ENCODE peak calls at places on chromosome 7, in four cellular contexts. One of them, this sample, is unnamed.

GRCh38 chr7:1603346-1604211 is 33.7 kb upstream of the PSMG3 start:
- DNase-seq in IMR-90: no peak
- DNase-seq in K562: no peak
- DNase-seq in SK-N-SH: peak
- DNase-seq in this sample: no peak

GRCh38 chr7:120799147-120799546 is 58.8 kb downstream of the TSPAN12 start:
- DNase-seq in IMR-90: no peak
- DNase-seq in K562: no peak
- DNase-seq in SK-N-SH: no peak
- DNase-seq in this sample: no peak

GRCh38 chr7:44583145-44583544 is 1.1 kb upstream of the TMED4 start:
- DNase-seq in IMR-90: no peak
- DNase-seq in K562: no peak
- DNase-seq in SK-N-SH: no peak
- DNase-seq in this sample: no peak

GRCh38 chr7:116354546-116355422 is 144.4 kb downstream of the TES start:
- DNase-seq in IMR-90: peak
- DNase-seq in K562: no peak
- DNase-seq in SK-N-SH: peak
- DNase-seq in this sample: peak

GRCh38 chr7:157980774-157981173 is 606.8 kb downstream of the PTPRN2 start:
- DNase-seq in IMR-90: no peak
- DNase-seq in K562: no peak
- DNase-seq in SK-N-SH: no peak
- DNase-seq in this sample: no peak

GRCh38 chr7:132009778-132010177 is 453.4 kb upstream of the PODXL start:
- DNase-seq in IMR-90: no peak
- DNase-seq in K562: no peak
- DNase-seq in SK-N-SH: no peak
- DNase-seq in this sample: no peak

GRCh38 chr7:50962962-50963374 is 180.3 kb upstream of the GRB10 start:
- DNase-seq in IMR-90: no peak
- DNase-seq in K562: peak
- DNase-seq in SK-N-SH: no peak
- DNase-seq in this sample: peak

GRCh38 chr7:103637080-103637479 is 191.1 kb upstream of the SLC26A5 start:
- DNase-seq in IMR-90: peak
- DNase-seq in K562: no peak
- DNase-seq in SK-N-SH: no peak
- DNase-seq in this sample: no peak

GRCh38 chr7:106190589-106191330 is 78.6 kb upstream of the SYPL1 start:
- DNase-seq in IMR-90: no peak
- DNase-seq in K562: no peak
- DNase-seq in SK-N-SH: no peak
- DNase-seq in this sample: no peak

GRCh38 chr7:38123494-38123893 is 54.6 kb upstream of the STARD3NL start:
- DNase-seq in IMR-90: no peak
- DNase-seq in K562: no peak
- DNase-seq in SK-N-SH: no peak
- DNase-seq in this sample: no peak

GRCh38 chr7:50382455-50382854 is 67.7 kb downstream of the FIGNL1 start:
- DNase-seq in IMR-90: no peak
- DNase-seq in K562: no peak
- DNase-seq in SK-N-SH: no peak
- DNase-seq in this sample: no peak

GRCh38 chr7:50418086-50418515 is 32.0 kb downstream of the FIGNL1 start:
- DNase-seq in IMR-90: peak
- DNase-seq in K562: peak
- DNase-seq in SK-N-SH: peak
- DNase-seq in this sample: peak

GRCh38 chr7:124856299-124856888 is 73.2 kb downstream of the POT1 start:
- DNase-seq in IMR-90: peak
- DNase-seq in K562: peak
- DNase-seq in SK-N-SH: peak
- DNase-seq in this sample: peak

GRCh38 chr7:140990193-140990962 is 24.4 kb downstream of the MRPS33 start:
- DNase-seq in IMR-90: no peak
- DNase-seq in K562: no peak
- DNase-seq in SK-N-SH: no peak
- DNase-seq in this sample: no peak

GRCh38 chr7:27156901-27157716 is 634 bp upstream of the HOXA7 start:
- DNase-seq in IMR-90: no peak
- DNase-seq in K562: no peak
- DNase-seq in SK-N-SH: no peak
- DNase-seq in this sample: no peak

GRCh38 chr7:92944633-92945032 is 108.3 kb upstream of the CDK6 start:
- DNase-seq in IMR-90: peak
- DNase-seq in K562: no peak
- DNase-seq in SK-N-SH: no peak
- DNase-seq in this sample: no peak

GRCh38 chr7:136976504-136977251 is 108.2 kb downstream of the CHRM2 start:
- DNase-seq in IMR-90: peak
- DNase-seq in K562: no peak
- DNase-seq in SK-N-SH: no peak
- DNase-seq in this sample: no peak

GRCh38 chr7:79868010-79868409 is 266.6 kb upstream of the GNAI1 start:
- DNase-seq in IMR-90: peak
- DNase-seq in K562: no peak
- DNase-seq in SK-N-SH: no peak
- DNase-seq in this sample: peak

GRCh38 chr7:28599411-28599810 is 187.1 kb downstream of the CREB5 start:
- DNase-seq in IMR-90: no peak
- DNase-seq in K562: no peak
- DNase-seq in SK-N-SH: no peak
- DNase-seq in this sample: no peak

GRCh38 chr7:17882685-17883084 is 57.6 kb downstream of the SNX13 start:
- DNase-seq in IMR-90: no peak
- DNase-seq in K562: no peak
- DNase-seq in SK-N-SH: no peak
- DNase-seq in this sample: no peak

GRCh38 chr7:129089521-129090212 is 34.8 kb upstream of the TNPO3 start:
- DNase-seq in IMR-90: no peak
- DNase-seq in K562: no peak
- DNase-seq in SK-N-SH: no peak
- DNase-seq in this sample: no peak

GRCh38 chr7:155454183-155455112 is 3.5 kb upstream of the EN2 start:
- DNase-seq in IMR-90: no peak
- DNase-seq in K562: no peak
- DNase-seq in SK-N-SH: peak
- DNase-seq in this sample: no peak

GRCh38 chr7:56028942-56029630 is 22.2 kb downstream of the PSPH start:
- DNase-seq in IMR-90: peak
- DNase-seq in K562: no peak
- DNase-seq in SK-N-SH: no peak
- DNase-seq in this sample: no peak

GRCh38 chr7:1159933-1160664 is at the start of gene ZFAND2A:
- DNase-seq in IMR-90: peak
- DNase-seq in K562: peak
- DNase-seq in SK-N-SH: peak
- DNase-seq in this sample: peak

GRCh38 chr7:34341331-34341730 is 316.7 kb upstream of the NPSR1 start:
- DNase-seq in IMR-90: no peak
- DNase-seq in K562: no peak
- DNase-seq in SK-N-SH: no peak
- DNase-seq in this sample: no peak

GRCh38 chr7:106775552-106775936 is 89.5 kb upstream of the PIK3CG start:
- DNase-seq in IMR-90: peak
- DNase-seq in K562: peak
- DNase-seq in SK-N-SH: no peak
- DNase-seq in this sample: peak

GRCh38 chr7:28533731-28534531 is 121.6 kb downstream of the CREB5 start:
- DNase-seq in IMR-90: peak
- DNase-seq in K562: no peak
- DNase-seq in SK-N-SH: no peak
- DNase-seq in this sample: peak

GRCh38 chr7:55977831-55978230 is 13.4 kb downstream of the NIPSNAP2 start:
- DNase-seq in IMR-90: peak
- DNase-seq in K562: no peak
- DNase-seq in SK-N-SH: no peak
- DNase-seq in this sample: no peak

GRCh38 chr7:139773372-139773771 is 4.4 kb downstream of the HIPK2 start:
- DNase-seq in IMR-90: no peak
- DNase-seq in K562: no peak
- DNase-seq in SK-N-SH: no peak
- DNase-seq in this sample: no peak

GRCh38 chr7:123643495-123644428 is 11.9 kb upstream of the LMOD2 start:
- DNase-seq in IMR-90: peak
- DNase-seq in K562: no peak
- DNase-seq in SK-N-SH: peak
- DNase-seq in this sample: no peak

GRCh38 chr7:78939669-78940068 is 513.8 kb downstream of the MAGI2 start:
- DNase-seq in IMR-90: peak
- DNase-seq in K562: no peak
- DNase-seq in SK-N-SH: no peak
- DNase-seq in this sample: no peak

GRCh38 chr7:139709460-139709859 is 68.3 kb downstream of the HIPK2 start:
- DNase-seq in IMR-90: peak
- DNase-seq in K562: no peak
- DNase-seq in SK-N-SH: peak
- DNase-seq in this sample: no peak

GRCh38 chr7:6385110-6385792 is 62.5 kb downstream of the DAGLB start:
- DNase-seq in IMR-90: peak
- DNase-seq in K562: no peak
- DNase-seq in SK-N-SH: no peak
- DNase-seq in this sample: peak

GRCh38 chr7:7707756-7708310 is 10.6 kb downstream of the RPA3 start:
- DNase-seq in IMR-90: peak
- DNase-seq in K562: no peak
- DNase-seq in SK-N-SH: no peak
- DNase-seq in this sample: no peak

GRCh38 chr7:48052748-48053147 is 17.4 kb downstream of the C7orf57 start:
- DNase-seq in IMR-90: peak
- DNase-seq in K562: no peak
- DNase-seq in SK-N-SH: no peak
- DNase-seq in this sample: no peak

GRCh38 chr7:52355059-52355458 is 680.4 kb upstream of the POM121L12 start:
- DNase-seq in IMR-90: no peak
- DNase-seq in K562: no peak
- DNase-seq in SK-N-SH: no peak
- DNase-seq in this sample: no peak

GRCh38 chr7:151719895-151720238 is 157.0 kb downstream of the PRKAG2 start:
- DNase-seq in IMR-90: no peak
- DNase-seq in K562: no peak
- DNase-seq in SK-N-SH: peak
- DNase-seq in this sample: no peak

DNA sequence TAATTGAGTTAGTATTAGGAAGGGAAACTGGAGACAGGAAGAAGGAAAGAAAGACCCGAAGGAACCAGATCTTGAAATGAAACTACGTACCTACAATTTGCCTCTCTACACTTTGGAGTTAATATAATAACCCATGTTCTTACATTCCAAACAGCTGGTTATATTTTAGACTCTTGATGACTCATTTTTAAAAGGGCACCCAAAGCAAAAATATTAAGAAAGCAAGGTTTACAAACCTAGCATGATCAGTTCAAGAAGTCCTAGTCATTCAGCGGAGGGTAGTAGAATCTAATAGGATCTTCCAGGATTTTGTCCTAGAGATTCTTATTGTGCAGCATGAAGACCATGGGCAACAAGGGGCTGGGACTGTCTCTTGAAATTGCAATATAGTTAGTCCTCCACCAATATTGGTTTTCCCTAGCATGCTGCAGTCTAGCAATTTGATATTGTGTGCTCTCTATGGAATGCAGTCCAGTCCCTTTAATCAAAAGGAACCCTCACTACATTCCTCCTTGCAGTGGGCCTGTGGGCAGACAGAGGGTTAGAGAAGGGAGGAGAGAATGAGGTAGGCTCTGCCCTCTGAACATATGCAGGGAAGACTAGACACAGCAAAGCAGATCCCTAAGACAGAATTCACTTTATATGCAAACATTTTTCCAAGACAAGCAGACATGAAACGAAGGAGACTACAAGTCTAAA is 230.3 kb downstream of the INHBA start:
- DNase-seq in IMR-90: peak
- DNase-seq in K562: no peak
- DNase-seq in SK-N-SH: no peak
- DNase-seq in this sample: no peak
- TF ChIP-seq RCOR1 in IMR-90: no peak
- TF ChIP-seq RCOR1 in K562: no peak
- TF ChIP-seq RCOR1 in SK-N-SH: no peak
- TF ChIP-seq RCOR1 in this sample: no peak

GRCh38 chr7:111753968-111754367 is 191.7 kb upstream of the IMMP2L start:
- DNase-seq in IMR-90: peak
- DNase-seq in K562: no peak
- DNase-seq in SK-N-SH: no peak
- DNase-seq in this sample: no peak
- TF ChIP-seq RCOR1 in IMR-90: no peak
- TF ChIP-seq RCOR1 in K562: no peak
- TF ChIP-seq RCOR1 in SK-N-SH: no peak
- TF ChIP-seq RCOR1 in this sample: no peak

DNA sequence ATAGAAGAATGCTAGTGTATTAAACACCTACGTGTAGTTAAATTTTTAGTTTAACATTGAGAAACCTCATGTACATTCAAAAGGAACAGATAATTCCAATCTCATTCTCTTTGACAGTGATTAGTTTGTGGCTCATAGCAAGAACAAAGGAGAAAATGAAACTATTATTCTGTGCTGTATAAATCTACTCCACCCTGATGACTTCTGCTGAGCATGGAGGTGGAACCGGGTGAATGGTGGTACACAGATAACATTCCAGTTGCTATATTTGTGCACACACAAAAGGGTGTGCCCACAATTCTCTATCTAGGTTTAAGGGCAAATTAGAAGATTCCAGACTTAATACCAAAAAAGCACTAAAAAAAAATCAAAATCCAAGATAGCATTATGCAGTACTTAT is 17.0 kb upstream of the RALA start:
- DNase-seq in IMR-90: no peak
- DNase-seq in K562: no peak
- DNase-seq in SK-N-SH: no peak
- DNase-seq in this sample: no peak
- TF ChIP-seq RCOR1 in IMR-90: no peak
- TF ChIP-seq RCOR1 in K562: no peak
- TF ChIP-seq RCOR1 in SK-N-SH: no peak
- TF ChIP-seq RCOR1 in this sample: no peak

DNA sequence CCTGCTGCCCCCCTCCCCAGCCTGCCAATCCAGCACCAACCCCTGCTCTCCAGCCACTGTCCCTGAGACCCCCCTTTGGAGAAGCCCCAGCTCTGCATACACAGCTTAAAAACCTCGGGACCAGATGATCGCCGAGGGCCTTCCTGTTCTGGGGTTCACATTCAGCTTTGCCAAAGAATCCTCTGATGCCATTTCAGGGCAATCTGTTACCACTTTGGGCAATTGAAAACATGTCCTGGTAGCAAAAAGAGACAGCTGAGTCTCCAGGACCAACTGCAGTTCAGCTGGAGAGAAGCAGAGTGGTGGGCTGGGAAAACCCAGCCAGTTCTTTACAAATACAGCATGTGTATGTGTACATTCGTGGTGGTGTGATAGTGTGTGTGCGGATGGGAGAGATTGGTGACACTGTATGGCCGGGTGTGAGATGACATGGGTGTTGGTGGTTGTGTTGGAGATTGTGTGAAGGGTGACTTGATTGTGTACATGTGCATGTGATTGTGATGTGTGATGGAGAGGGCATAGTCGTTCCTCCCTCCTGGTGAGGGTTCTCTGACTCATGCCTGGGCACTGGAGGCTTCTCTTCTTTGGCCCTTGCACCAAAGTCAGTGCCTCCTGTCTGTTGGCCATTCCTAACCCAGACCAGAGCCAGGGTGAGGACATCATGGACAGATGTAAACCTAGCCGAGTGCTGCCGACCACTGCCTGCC is 48.5 kb upstream of the AQP1 start:
- DNase-seq in IMR-90: no peak
- DNase-seq in K562: no peak
- DNase-seq in SK-N-SH: peak
- DNase-seq in this sample: no peak
- TF ChIP-seq RCOR1 in IMR-90: no peak
- TF ChIP-seq RCOR1 in K562: no peak
- TF ChIP-seq RCOR1 in SK-N-SH: no peak
- TF ChIP-seq RCOR1 in this sample: no peak

This sample was measured in A549.